ENCODE peak calls at places on chromosome 7, in ten cellular contexts. N is renal cortical epithelial cell; Z is CD8-positive, alpha-beta memory T cell; S is NCI-H1694; A is activated naive CD8-positive, alpha-beta T cell treated with anti-CD3 and anti-CD28 coated beads for 36 hours; D is H7; C is tibial artery; P is activated CD8-positive, alpha-beta memory T cell treated with anti-CD3 and anti-CD28 coated beads, Interleukin-2, amount 10 ng/mL, durations not matched to agents 7 days and 5 days; U is nephron progenitor cell; B is AG04450. R is an unnamed sample.

GRCh38 chr7:24601600-24601999 is 28.3 kb downstream of the PALS2 start:
- DNase-seq in N (no peak), Z (no peak), S (no peak), A (no peak), D (no peak), C (no peak), P (no peak), U (no peak), B (no peak), R (no peak)

GRCh38 chr7:1418505-1419309 is 40.6 kb downstream of the MICALL2 start:
- DNase-seq in N (no peak), Z (no peak), S (no peak), A (no peak), D (peak; percentile 95), C (no peak), P (no peak), U (no peak), B (no peak), R (no peak)

GRCh38 chr7:129262333-129262732 is 37.5 kb downstream of the AHCYL2 start:
- DNase-seq in N (peak; percentile 50), Z (no peak), S (no peak), A (peak; percentile 22), D (no peak), C (no peak), P (peak; percentile 73), U (no peak), B (no peak), R (no peak)

GRCh38 chr7:104553074-104553473 is 224.7 kb downstream of the LHFPL3 start:
- DNase-seq in N (no peak), Z (no peak), S (no peak), A (no peak), D (no peak), C (no peak), P (no peak), U (no peak), B (no peak), R (no peak)

GRCh38 chr7:46625032-46625431 is 704.0 kb upstream of the IGFBP3 start:
- DNase-seq in N (no peak), Z (no peak), S (no peak), A (no peak), D (peak; percentile 13), C (no peak), P (no peak), U (no peak), B (no peak), R (no peak)

GRCh38 chr7:140229591-140230516 is 53.1 kb upstream of the KDM7A start:
- DNase-seq in N (no peak), Z (peak; percentile 55), S (no peak), A (peak; percentile 63), D (peak; percentile 84), C (no peak), P (peak; percentile 84), U (peak; percentile 48), B (no peak), R (peak; percentile 54)

GRCh38 chr7:157136372-157136771 is 2.4 kb upstream of the UBE3C start:
- DNase-seq in N (peak; percentile 58), Z (no peak), S (peak; percentile 11), A (no peak), D (no peak), C (no peak), P (no peak), U (no peak), B (peak; percentile 43), R (no peak)

GRCh38 chr7:4792537-4793126 is 17.2 kb downstream of the AP5Z1 start:
- DNase-seq in N (no peak), Z (no peak), S (no peak), A (peak; percentile 33), D (peak; percentile 66), C (no peak), P (no peak), U (peak; percentile 37), B (no peak), R (no peak)

GRCh38 chr7:24609570-24609969 is 36.3 kb downstream of the PALS2 start:
- DNase-seq in N (no peak), Z (no peak), S (no peak), A (no peak), D (no peak), C (no peak), P (no peak), U (no peak), B (no peak), R (no peak)

GRCh38 chr7:134420509-134421125 is 38.3 kb downstream of the AKR1B1 start:
- DNase-seq in N (peak; percentile 64), Z (no peak), S (peak; percentile 85), A (no peak), D (peak; percentile 69), C (no peak), P (no peak), U (peak; percentile 48), B (peak; percentile 7), R (no peak)

GRCh38 chr7:84384417-84384816 is 189.8 kb upstream of the SEMA3A start:
- DNase-seq in N (peak; percentile 18), Z (no peak), S (no peak), A (no peak), D (no peak), C (no peak), P (no peak), U (no peak), B (no peak), R (no peak)

GRCh38 chr7:131826960-131827359 is 270.5 kb upstream of the PODXL start:
- DNase-seq in N (no peak), Z (no peak), S (no peak), A (no peak), D (peak; percentile 50), C (no peak), P (no peak), U (no peak), B (no peak), R (no peak)

GRCh38 chr7:23373151-23374004 is 74.2 kb downstream of the MALSU1 start:
- DNase-seq in N (no peak), Z (no peak), S (no peak), A (peak; percentile 76), D (no peak), C (no peak), P (peak; percentile 52), U (peak; percentile 27), B (no peak), R (no peak)

GRCh38 chr7:149355390-149356048 is 93.5 kb downstream of the ZNF783 start:
- DNase-seq in N (no peak), Z (no peak), S (no peak), A (no peak), D (peak; percentile 74), C (no peak), P (no peak), U (no peak), B (no peak), R (no peak)

GRCh38 chr7:37349979-37350590 is 98.6 kb downstream of the ELMO1 start:
- DNase-seq in N (no peak), Z (no peak), S (no peak), A (no peak), D (no peak), C (no peak), P (no peak), U (no peak), B (no peak), R (no peak)

GRCh38 chr7:50693475-50693874 is 89.2 kb downstream of the GRB10 start:
- DNase-seq in N (no peak), Z (no peak), S (no peak), A (no peak), D (no peak), C (no peak), P (no peak), U (no peak), B (no peak), R (no peak)

R was measured in central memory CD8-positive, alpha-beta T cell.